ENCODE peak calls at places on chromosomes 5 and 9, in nine cellular contexts. V, U, Y, X, Z, J, E, I and B are unnamed samples.

GRCh38 chr5:149581192-149581861 is at the start of gene ARHGEF37:
- DNase-seq in Z (peak), V (peak), E (peak), U (no peak), I (peak), Y (peak), J (peak), X (peak), B (peak)

GRCh38 chr5:41787257-41787656 is 83.0 kb downstream of the OXCT1 start:
- DNase-seq in Y (no peak), I (peak), X (no peak), J (no peak), V (no peak), U (no peak), Z (no peak), E (no peak), B (no peak)

GRCh38 chr5:134935711-134936602 is 31.0 kb downstream of the PCBD2 start:
- DNase-seq in X (no peak), E (no peak), V (no peak), I (no peak), U (no peak), Y (no peak), Z (no peak), J (no peak), B (no peak)

GRCh38 chr9:129665008-129665771 is at the start of gene PRRX2:
- DNase-seq in I (peak), Y (peak), X (no peak), J (no peak), E (peak), V (peak), Z (no peak), U (no peak), B (no peak)

GRCh38 chr5:159609359-159609758 is 279.1 kb upstream of the IL12B start:
- DNase-seq in V (no peak), Z (no peak), E (no peak), X (no peak), U (no peak), Y (no peak), J (no peak), I (no peak), B (no peak)

GRCh38 chr5:50969207-50970145 is 303.0 kb downstream of the PARP8 start:
- DNase-seq in Y (no peak), I (peak), V (peak), X (no peak), U (no peak), Z (no peak), E (no peak), J (no peak), B (no peak)

GRCh38 chr5:18744990-18745590 is 1110.8 kb downstream of the TAF11L14 start:
- DNase-seq in I (no peak), Z (no peak), U (peak), X (no peak), V (no peak), E (peak), Y (peak), J (no peak), B (no peak)

GRCh38 chr9:31347082-31347617 is 1037.3 kb upstream of the ACO1 start:
- DNase-seq in Z (no peak), I (peak), Y (peak), U (peak), J (no peak), X (no peak), V (no peak), E (no peak), B (no peak)

GRCh38 chr9:134419684-134420076 is 93.4 kb downstream of the RXRA start:
- DNase-seq in E (no peak), U (no peak), I (peak), J (peak), V (no peak), Z (no peak), X (no peak), Y (no peak), B (no peak)

GRCh38 chr9:107198718-107199117 is 84.4 kb upstream of the RAD23B start:
- DNase-seq in E (no peak), Z (no peak), X (no peak), Y (no peak), I (no peak), V (no peak), U (no peak), J (no peak), B (no peak)

GRCh38 chr5:72920690-72921089 is 35.2 kb upstream of the FCHO2 start:
- DNase-seq in Y (no peak), J (no peak), Z (peak), X (no peak), U (no peak), E (no peak), I (peak), V (no peak), B (no peak)

GRCh38 chr9:120153258-120153657 is 426.7 kb downstream of the CDK5RAP2 start:
- DNase-seq in E (no peak), I (no peak), J (no peak), X (no peak), V (no peak), U (no peak), Z (no peak), Y (no peak), B (no peak)

GRCh38 chr5:64670277-64670676 is 20.0 kb upstream of the SHISAL2B start:
- DNase-seq in Y (no peak), Z (no peak), V (no peak), J (no peak), I (no peak), U (no peak), E (no peak), X (no peak), B (no peak)

GRCh38 chr9:121286973-121287721 is 19.2 kb downstream of the GSN start:
- DNase-seq in V (peak), J (peak), Z (no peak), Y (no peak), X (peak), I (peak), E (peak), U (no peak), B (peak)

GRCh38 chr9:127714916-127715442 is 484 bp downstream of the PTRH1 start:
- DNase-seq in U (no peak), Z (no peak), I (peak), E (peak), Y (peak), X (no peak), V (no peak), J (peak), B (peak)

GRCh38 chr9:12065050-12065449 is 628.1 kb upstream of the TYRP1 start:
- DNase-seq in E (no peak), X (no peak), Z (no peak), Y (no peak), U (no peak), J (no peak), V (no peak), I (no peak), B (no peak)

GRCh38 chr5:54009357-54009756 is 301.0 kb downstream of the ARL15 start:
- DNase-seq in E (no peak), Y (no peak), I (no peak), J (no peak), U (no peak), Z (no peak), X (no peak), V (no peak), B (no peak)

GRCh38 chr5:135013947-135014570 is 20.0 kb downstream of the PITX1 start:
- DNase-seq in J (no peak), I (no peak), U (no peak), Y (no peak), V (peak), Z (no peak), X (no peak), E (no peak), B (no peak)

GRCh38 chr5:164597293-164597900 is 1092.0 kb downstream of the MAT2B start:
- DNase-seq in J (peak), V (no peak), Y (no peak), E (no peak), X (no peak), Z (peak), U (no peak), I (peak), B (no peak)

GRCh38 chr9:18023332-18023731 is 444.5 kb downstream of the SH3GL2 start:
- DNase-seq in I (no peak), J (no peak), V (no peak), Z (no peak), E (no peak), U (no peak), X (no peak), Y (no peak), B (no peak)

GRCh38 chr5:142976861-142977260 is 206.7 kb downstream of the ARHGAP26 start:
- DNase-seq in J (no peak), V (no peak), E (no peak), X (no peak), Y (no peak), Z (no peak), I (no peak), U (no peak), B (no peak)

GRCh38 chr9:6226696-6227095 is 11.1 kb downstream of the IL33 start:
- DNase-seq in U (no peak), Y (no peak), X (no peak), J (no peak), I (peak), Z (no peak), V (no peak), E (no peak), B (no peak)

GRCh38 chr5:142659405-142659804 is 26.5 kb downstream of the FGF1 start:
- DNase-seq in Y (no peak), Z (no peak), V (no peak), U (no peak), J (no peak), E (no peak), I (no peak), X (no peak), B (no peak)

GRCh38 chr5:36638056-36638455 is 31.6 kb downstream of the SLC1A3 start:
- DNase-seq in Z (no peak), Y (no peak), U (no peak), J (no peak), I (peak), E (no peak), V (no peak), X (no peak), B (no peak)

GRCh38 chr9:112969730-112970129 is 42.3 kb downstream of the ZNF883 start:
- DNase-seq in V (no peak), X (no peak), J (no peak), Y (no peak), Z (no peak), I (no peak), E (no peak), U (no peak), B (no peak)

GRCh38 chr5:112878760-112879159 is 17.7 kb downstream of the SRP19 start:
- DNase-seq in E (peak), U (no peak), J (no peak), Z (no peak), Y (peak), V (no peak), I (peak), X (no peak), B (no peak)

GRCh38 chr9:118640836-118641557 is 728.2 kb downstream of the BRINP1 start:
- DNase-seq in J (no peak), I (no peak), Z (no peak), X (no peak), V (no peak), Y (no peak), E (no peak), U (no peak), B (no peak)

GRCh38 chr9:124079176-124079925 is 67.8 kb downstream of the LHX2 start:
- DNase-seq in Z (no peak), X (no peak), E (no peak), Y (no peak), I (peak), U (no peak), V (peak), J (no peak), B (no peak)

GRCh38 chr9:34338664-34339063 is 9.3 kb downstream of the NUDT2 start:
- DNase-seq in Y (no peak), U (no peak), X (peak), J (no peak), I (no peak), Z (no peak), V (no peak), E (no peak), B (no peak)

GRCh38 chr9:113631811-113632665 is 168.5 kb downstream of the RGS3 start:
- DNase-seq in U (no peak), J (no peak), Z (no peak), I (no peak), V (peak), X (no peak), E (no peak), Y (no peak), B (peak)

GRCh38 chr5:16884595-16884994 is 51.5 kb downstream of the MYO10 start:
- DNase-seq in Y (no peak), V (no peak), E (no peak), I (no peak), U (no peak), X (no peak), J (no peak), Z (no peak), B (no peak)

GRCh38 chr5:15021286-15022046 is 149.9 kb upstream of the ANKH start:
- DNase-seq in V (no peak), X (no peak), E (no peak), Z (no peak), U (no peak), J (no peak), Y (no peak), I (no peak), B (no peak)

GRCh38 chr5:10268100-10268499 is 18.0 kb downstream of the CCT5 start:
- DNase-seq in I (no peak), J (no peak), Z (no peak), U (no peak), E (no peak), Y (no peak), V (no peak), X (no peak), B (no peak)

GRCh38 chr5:41337240-41337639 is 123.9 kb upstream of the C6 start:
- DNase-seq in J (no peak), Y (no peak), U (no peak), I (no peak), X (no peak), Z (no peak), V (no peak), E (no peak), B (no peak)

GRCh38 chr9:133429216-133429613 is 7.0 kb downstream of the ADAMTS13 start:
- DNase-seq in E (no peak), I (peak), U (no peak), J (no peak), X (no peak), Z (no peak), Y (no peak), V (no peak), B (no peak)